ENCODE peak calls at places on chromosomes 16 and 17, in nine cellular contexts. K is mesothelial cell of epicardium, H is mammary epithelial cell, R is AG09309, Y is IMR-90, A is GM20000, I is NB4, M is OCI-LY7, X is CD14-positive monocyte. O is an unnamed sample.

GRCh38 chr16:85592700-85593502 is 20.2 kb upstream of the GSE1 start:
- DNase-seq in K (no peak), H (no peak), R (no peak), Y (peak; percentile 59), A (no peak), I (peak; percentile 32), M (no peak), X (no peak), O (no peak)

GRCh38 chr16:72247821-72248253 is 75.9 kb upstream of the PMFBP1 start:
- DNase-seq in K (no peak), H (peak; percentile 22), R (no peak), Y (peak; percentile 29), A (no peak), I (no peak), M (no peak), X (no peak), O (no peak)

GRCh38 chr16:1993731-1994131 is 4.0 kb downstream of the SYNGR3 start:
- DNase-seq in K (no peak), H (peak; percentile 69), R (no peak), Y (peak; percentile 46), A (no peak), I (no peak), M (peak; percentile 48), X (no peak), O (no peak)

GRCh38 chr17:17350491-17351355 is 47.5 kb downstream of the NT5M start:
- DNase-seq in K (no peak), H (peak; percentile 25), R (no peak), Y (peak; percentile 54), A (no peak), I (no peak), M (no peak), X (no peak), O (no peak)

GRCh38 chr16:30623558-30624283 is 13.5 kb upstream of the ZNF689 start:
- DNase-seq in K (no peak), H (peak; percentile 70), R (no peak), Y (no peak), A (no peak), I (no peak), M (no peak), X (no peak), O (no peak)

GRCh38 chr17:8740486-8740885 is 4.2 kb downstream of the CCDC42 start:
- DNase-seq in K (no peak), H (no peak), R (no peak), Y (no peak), A (peak; percentile 49), I (no peak), M (peak; percentile 34), X (no peak), O (peak; percentile 37)

GRCh38 chr17:74937064-74938051 is 1.7 kb downstream of the OTOP3 start:
- DNase-seq in K (no peak), H (no peak), R (no peak), Y (no peak), A (no peak), I (no peak), M (no peak), X (no peak), O (no peak)

GRCh38 chr16:85536411-85537330 is 76.5 kb upstream of the GSE1 start:
- DNase-seq in K (no peak), H (no peak), R (no peak), Y (no peak), A (no peak), I (no peak), M (no peak), X (no peak), O (no peak)

GRCh38 chr17:48335858-48336500 is 94.0 kb downstream of the SKAP1 start:
- DNase-seq in K (no peak), H (peak; percentile 53), R (no peak), Y (peak; percentile 71), A (peak; percentile 25), I (peak; percentile 45), M (peak; percentile 71), X (no peak), O (peak; percentile 33)

GRCh38 chr17:704111-704864 is 10.4 kb downstream of the VPS53 start:
- DNase-seq in K (no peak), H (no peak), R (no peak), Y (no peak), A (no peak), I (no peak), M (no peak), X (no peak), O (no peak)

GRCh38 chr17:46191332-46192210 is 1.7 kb downstream of the KANSL1 start:
- DNase-seq in K (no peak), H (peak; percentile 29), R (no peak), Y (no peak), A (peak; percentile 41), I (peak; percentile 76), M (peak; percentile 49), X (no peak), O (peak; percentile 44)

GRCh38 chr16:75219838-75220237 is 1.1 kb downstream of the CTRB1 start:
- DNase-seq in K (no peak), H (no peak), R (no peak), Y (no peak), A (peak; percentile 45), I (no peak), M (peak; percentile 11), X (no peak), O (no peak)

GRCh38 chr17:55437165-55437605 is 15.6 kb upstream of the MMD start:
- DNase-seq in K (no peak), H (no peak), R (no peak), Y (no peak), A (peak; percentile 69), I (peak; percentile 58), M (peak; percentile 97), X (no peak), O (peak; percentile 62)

GRCh38 chr17:43591750-43592562 is 45.8 kb upstream of the ETV4 start:
- DNase-seq in K (peak; percentile 23), H (peak; percentile 35), R (no peak), Y (peak; percentile 92), A (peak; percentile 32), I (peak; percentile 52), M (no peak), X (no peak), O (no peak)
- TF ChIP-seq CTCF in K (no peak), H (no peak), R (no peak), Y (peak; percentile 10), A (no peak), I (no peak), M (no peak), X (no peak), O (no peak)

GRCh38 chr16:67672306-67672705 is 5.7 kb downstream of the C16orf86 start:
- DNase-seq in K (no peak), H (no peak), R (no peak), Y (no peak), A (no peak), I (no peak), M (no peak), X (no peak), O (peak; percentile 14)

GRCh38 chr16:67673712-67674580 is 7.3 kb downstream of the C16orf86 start:
- DNase-seq in K (no peak), H (no peak), R (no peak), Y (no peak), A (no peak), I (no peak), M (no peak), X (peak; percentile 68), O (no peak)

GRCh38 chr16:67674851-67675578 is 8.4 kb downstream of the C16orf86 start:
- DNase-seq in K (no peak), H (no peak), R (no peak), Y (no peak), A (no peak), I (no peak), M (no peak), X (no peak), O (no peak)

GRCh38 chr16:67675579-67675935 is 8.9 kb downstream of the C16orf86 start:
- DNase-seq in K (no peak), H (no peak), R (no peak), Y (no peak), A (no peak), I (no peak), M (no peak), X (no peak), O (no peak)

DNA sequence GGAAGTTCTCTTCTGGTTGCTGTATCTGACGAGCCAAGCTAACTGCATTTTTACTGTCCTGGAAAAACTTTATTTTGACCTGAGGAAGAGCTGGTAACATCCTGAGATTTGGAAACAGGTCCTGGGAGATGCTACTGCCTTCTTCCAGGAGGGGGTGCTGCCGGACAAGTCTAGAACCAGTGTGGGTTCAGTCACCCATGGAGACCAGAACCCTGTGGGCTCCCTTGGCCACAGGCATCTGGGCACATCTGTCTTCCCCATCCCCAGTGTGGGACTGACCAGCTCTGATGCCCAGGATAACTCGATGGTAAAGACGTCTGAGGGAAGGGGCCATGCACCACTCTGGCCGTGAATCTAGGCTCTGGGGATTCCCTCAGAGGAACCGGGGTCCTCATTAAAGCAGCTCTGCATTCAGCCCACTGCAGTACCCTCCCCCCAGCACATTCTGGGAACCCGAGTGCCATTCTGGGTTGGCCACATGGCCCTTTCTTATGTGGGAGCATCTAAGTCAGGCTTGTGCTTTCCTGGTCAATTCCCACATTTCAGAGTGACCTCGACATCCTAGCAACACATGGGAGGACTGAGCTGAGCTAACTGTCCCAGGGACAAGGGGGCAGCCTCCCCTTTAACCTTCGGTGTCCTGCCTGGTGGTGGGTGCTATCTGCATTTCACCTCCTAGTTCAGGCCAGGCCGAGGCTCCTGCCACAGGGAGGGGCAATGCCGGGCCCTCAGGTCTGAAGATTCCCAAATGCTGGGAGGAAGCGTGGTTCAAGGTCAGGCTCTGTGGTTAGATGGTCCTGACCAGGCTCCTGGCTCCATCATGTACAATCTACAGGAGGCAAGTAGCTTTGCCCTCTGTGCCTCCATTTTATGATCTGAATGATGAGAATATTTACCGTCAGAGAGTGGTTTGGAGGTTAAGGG is 6.4 kb downstream of the C16orf86 start:
- DNase-seq in K (no peak), H (peak; percentile 39), R (no peak), Y (peak; percentile 67), A (peak; percentile 83), I (peak; percentile 75), M (peak; percentile 80), X (peak; percentile 70), O (peak; percentile 88)
- TF ChIP-seq CTCF in K (peak; percentile 43), H (peak; percentile 79), R (peak; percentile 90), Y (peak; percentile 81), A (peak; percentile 71), I (peak; percentile 91), M (peak; percentile 94), X (peak; percentile 86), O (peak; percentile 87)

DNA sequence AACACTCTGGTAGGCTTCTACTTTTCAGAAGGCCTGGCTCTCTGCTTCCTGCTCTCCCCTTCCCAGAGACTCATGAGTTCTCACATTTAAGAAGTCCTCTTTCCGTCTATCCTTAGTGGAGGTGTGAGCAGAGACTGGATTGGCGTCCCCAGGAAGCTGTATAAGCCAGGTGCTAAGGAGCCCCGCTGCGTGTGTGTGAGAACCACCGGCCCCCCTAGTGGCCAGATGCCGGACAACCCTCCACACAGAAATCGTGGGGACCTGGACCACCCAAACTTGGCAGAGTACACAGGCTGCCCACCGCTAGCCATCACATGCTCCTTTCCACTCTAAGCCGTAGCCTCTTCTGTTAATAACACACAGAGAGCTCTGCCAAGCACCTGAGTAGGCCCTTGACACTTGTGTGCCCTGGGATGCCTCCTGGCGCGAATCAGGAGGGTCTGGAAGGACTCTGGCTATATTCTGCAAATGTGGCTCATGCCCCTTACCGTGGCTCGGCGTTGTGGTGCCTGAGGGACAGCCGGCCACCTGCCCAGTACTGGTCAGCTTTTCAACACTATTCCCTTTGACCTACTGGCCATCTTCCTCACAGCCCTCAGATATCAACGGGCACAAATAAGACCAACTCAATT is 13.9 kb downstream of the CYB5D2 start:
- DNase-seq in K (no peak), H (no peak), R (no peak), Y (no peak), A (no peak), I (no peak), M (peak; percentile 11), X (no peak), O (no peak)
- TF ChIP-seq CTCF in K (peak; percentile 26), H (no peak), R (peak; percentile 22), Y (no peak), A (no peak), I (no peak), M (peak; percentile 65), X (no peak), O (peak; percentile 10)

GRCh38 chr16:88821168-88821850 is 9.6 kb upstream of the APRT start:
- DNase-seq in K (no peak), H (no peak), R (no peak), Y (no peak), A (no peak), I (no peak), M (no peak), X (no peak), O (no peak)
- TF ChIP-seq CTCF in K (no peak), H (no peak), R (no peak), Y (no peak), A (no peak), I (no peak), M (peak; percentile 56), X (no peak), O (no peak)